ENCODE peak calls at places on chromosomes 12 and 14, in six cellular contexts. H is DND-41, T is left ventricle myocardium inferior, Z is pancreas, W is foreskin keratinocyte, M is tibial artery. X is an unnamed sample.

GRCh38 chr12:114355389-114356088 is 50.4 kb downstream of the TBX5 start:
- DNase-seq in M (no peak), H (peak; percentile 5), W (no peak), Z (no peak), T (peak; percentile 46), X (no peak)

GRCh38 chr12:59322473-59322872 is 273.4 kb upstream of the SLC16A7 start:
- DNase-seq in H (no peak), M (no peak), W (no peak), T (no peak), Z (no peak), X (no peak)

GRCh38 chr12:92945659-92946220 is 16.6 kb upstream of the EEA1 start:
- DNase-seq in T (no peak), H (no peak), M (no peak), Z (no peak), W (no peak), X (no peak)

GRCh38 chr12:120077260-120077659 is 39.3 kb downstream of the RAB35 start:
- DNase-seq in T (no peak), M (no peak), Z (no peak), W (no peak), H (no peak), X (no peak)

GRCh38 chr12:17286874-17287273 is 680.9 kb upstream of the LMO3 start:
- DNase-seq in W (no peak), T (no peak), Z (no peak), M (no peak), H (no peak), X (no peak)

GRCh38 chr12:17139926-17140325 is 534.0 kb upstream of the LMO3 start:
- DNase-seq in T (no peak), Z (no peak), W (no peak), H (no peak), M (no peak), X (no peak)

GRCh38 chr14:59254146-59254910 is 65.9 kb downstream of the DAAM1 start:
- DNase-seq in W (no peak), H (no peak), M (peak; percentile 85), Z (peak; percentile 75), T (peak; percentile 74), X (no peak)

GRCh38 chr12:118850244-118850825 is 131.0 kb upstream of the SRRM4 start:
- DNase-seq in W (no peak), Z (no peak), H (peak; percentile 21), T (no peak), M (no peak), X (no peak)

GRCh38 chr14:94904636-94905035 is 134.7 kb upstream of the GSC start:
- DNase-seq in M (no peak), W (no peak), T (no peak), H (no peak), Z (no peak), X (no peak)

GRCh38 chr14:30283822-30284446 is 275.0 kb upstream of the G2E3 start:
- DNase-seq in Z (no peak), W (no peak), T (no peak), H (peak; percentile 24), M (no peak), X (no peak)

GRCh38 chr12:27616356-27617150 is 79.7 kb upstream of the REP15 start:
- DNase-seq in H (no peak), T (no peak), M (no peak), Z (no peak), W (no peak), X (no peak)

GRCh38 chr12:124413401-124413800 is 118.5 kb downstream of the RFLNA start:
- DNase-seq in M (no peak), Z (no peak), W (no peak), H (no peak), T (peak; percentile 78), X (no peak)

GRCh38 chr14:78341827-78342389 is 171.7 kb downstream of the NRXN3 start:
- DNase-seq in Z (no peak), M (no peak), H (no peak), T (no peak), W (no peak), X (no peak)

GRCh38 chr12:109621271-109621671 is 47.7 kb downstream of the MVK start:
- DNase-seq in M (no peak), Z (no peak), W (peak; percentile 25), T (no peak), H (no peak), X (no peak)

GRCh38 chr12:86193931-86194330 is 62.3 kb downstream of the MGAT4C start:
- DNase-seq in H (no peak), T (no peak), Z (no peak), M (no peak), W (peak; percentile 32), X (no peak)

GRCh38 chr14:89826581-89826980 is 127.9 kb downstream of the EFCAB11 start:
- DNase-seq in M (no peak), W (no peak), Z (no peak), H (no peak), T (no peak), X (no peak)

GRCh38 chr12:109582636-109583035 is 9.0 kb downstream of the MVK start:
- DNase-seq in Z (no peak), M (no peak), H (no peak), W (no peak), T (peak; percentile 56), X (no peak)

GRCh38 chr14:47269788-47270492 is 405.5 kb downstream of the MDGA2 start:
- DNase-seq in Z (no peak), H (no peak), T (no peak), M (no peak), W (no peak), X (no peak)

GRCh38 chr12:68565391-68565903 is 45.3 kb upstream of the RAP1B start:
- DNase-seq in H (no peak), T (no peak), Z (no peak), W (peak; percentile 58), M (no peak), X (no peak)

GRCh38 chr14:60648169-60648933 is 926 bp downstream of the SIX1 start:
- DNase-seq in H (no peak), Z (no peak), W (no peak), M (peak; percentile 53), T (no peak), X (no peak)

GRCh38 chr12:31471823-31472222 is 119.1 kb downstream of the DENND5B start:
- DNase-seq in H (peak; percentile 67), T (no peak), Z (no peak), W (no peak), M (no peak), X (no peak)

GRCh38 chr14:104680806-104681688 is 8.4 kb upstream of the INF2 start:
- DNase-seq in H (no peak), W (no peak), Z (peak; percentile 83), T (peak; percentile 49), M (peak; percentile 89), X (no peak)

GRCh38 chr14:67269338-67270060 is 28.3 kb downstream of the PALS1 start:
- DNase-seq in T (no peak), W (no peak), H (no peak), Z (no peak), M (no peak), X (no peak)

GRCh38 chr12:26979733-26980132 is 34.5 kb downstream of the TM7SF3 start:
- DNase-seq in M (no peak), W (no peak), H (no peak), T (no peak), Z (no peak), X (no peak)

GRCh38 chr12:21659383-21659782 is 1.7 kb upstream of the LDHB start:
- DNase-seq in T (no peak), Z (no peak), M (no peak), H (no peak), W (no peak), X (no peak)

GRCh38 chr12:98533723-98534251 is 18.4 kb downstream of the TMPO start:
- DNase-seq in Z (no peak), H (no peak), W (no peak), T (no peak), M (no peak), X (no peak)

GRCh38 chr12:93179792-93180191 is 197.9 kb upstream of the NUDT4 start:
- DNase-seq in H (no peak), W (no peak), T (peak; percentile 40), Z (no peak), M (no peak), X (no peak)

DNA sequence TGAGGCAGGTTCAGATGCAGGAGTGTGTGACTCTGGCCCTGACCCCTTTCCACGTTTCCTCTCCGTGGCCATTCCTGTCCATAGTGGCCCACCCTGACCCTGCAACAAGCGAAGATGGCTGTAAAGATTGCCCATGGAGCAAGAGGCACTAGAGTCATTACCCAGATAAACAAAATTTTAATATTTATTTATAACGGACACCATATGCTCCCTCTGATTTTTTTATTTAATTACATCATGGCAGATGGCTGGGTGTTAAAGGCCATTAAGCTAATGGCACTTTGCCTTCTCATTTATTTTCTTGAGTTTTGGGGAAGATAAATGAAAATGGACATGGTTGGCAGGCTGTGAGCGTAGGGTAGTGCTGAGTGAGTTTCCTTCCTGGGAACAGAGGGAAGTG is 58.7 kb downstream of the WSCD2 start:
- DNase-seq in H (no peak), Z (no peak), T (no peak), M (no peak), W (no peak), X (no peak)
- TF ChIP-seq CTCF in H (no peak), Z (no peak), T (no peak), M (no peak), W (no peak), X (no peak)

DNA sequence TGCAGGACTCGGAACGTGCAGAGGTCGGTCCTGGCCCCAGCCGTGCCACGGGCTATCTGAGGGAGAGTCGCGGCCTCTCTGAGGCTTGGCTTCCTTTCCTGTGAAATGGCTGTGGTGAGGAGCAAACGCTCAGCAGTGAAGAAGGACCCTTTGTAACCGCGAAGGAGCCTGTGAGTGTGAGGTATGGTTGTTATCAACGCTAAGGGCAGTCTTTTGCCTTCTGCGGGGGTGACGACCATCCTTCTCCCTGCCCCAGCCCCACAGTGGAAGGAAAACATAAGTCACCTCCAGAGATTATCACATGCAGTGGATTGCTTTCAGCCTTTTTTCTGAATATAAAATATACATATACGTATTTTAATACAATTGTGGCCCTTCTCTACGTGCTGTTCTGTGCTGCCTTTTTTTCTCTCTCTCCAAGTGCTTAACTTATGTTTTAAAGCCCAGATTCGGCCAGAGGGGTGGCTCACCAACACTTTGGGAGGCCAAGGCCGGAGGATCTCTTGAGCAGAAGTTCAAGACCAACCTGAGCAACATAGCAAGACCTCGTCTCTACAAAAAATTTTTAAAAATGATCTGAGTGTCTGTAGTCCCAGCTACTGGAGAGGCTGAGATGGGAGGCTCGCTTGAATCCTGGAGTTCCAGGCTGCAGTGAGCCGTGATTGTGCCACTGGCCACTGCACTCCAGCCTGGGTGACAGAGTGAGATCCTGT is 17.4 kb downstream of the TAMALIN start:
- DNase-seq in T (no peak), M (no peak), H (no peak), W (no peak), Z (no peak), X (no peak)
- H3K27ac ChIP-seq in T (peak overlapping the region; percentile 73), M (peak overlapping the region; percentile 10), H (peak overlapping the region; percentile 77), W (no peak overlapping the region), Z (peak overlapping the region; percentile 53), X (peak overlapping the region; percentile 37)

GRCh38 chr14:99744199-99744872 is 48.9 kb upstream of the EML1 start:
- DNase-seq in T (no peak), W (peak; percentile 22), H (no peak), M (no peak), Z (no peak), X (no peak)
- TF ChIP-seq CTCF in T (no peak), W (peak; percentile 33), H (no peak), M (no peak), Z (no peak), X (no peak)

DNA sequence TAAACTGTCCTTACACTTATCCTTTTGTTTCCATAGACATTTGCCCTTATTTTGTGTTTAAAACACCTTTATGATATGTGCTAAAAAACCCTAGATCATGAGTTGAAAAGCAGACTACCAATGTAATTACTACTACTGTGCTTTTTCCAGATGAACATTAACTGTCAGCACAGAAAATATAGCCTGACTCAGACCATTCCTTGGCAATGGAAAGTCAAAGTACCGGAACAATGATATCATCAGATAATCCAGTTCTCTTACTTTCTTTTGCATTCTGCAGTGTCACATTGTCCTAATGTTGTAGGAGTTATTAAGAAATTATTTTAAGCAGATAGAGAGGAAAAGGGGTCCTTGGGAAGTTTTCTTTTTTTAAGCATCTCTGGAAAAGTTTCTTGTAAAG is 1189.0 kb upstream of the FLRT2 start:
- DNase-seq in Z (no peak), T (no peak), M (no peak), H (no peak), W (no peak), X (no peak)
- H3K27ac ChIP-seq in Z (no peak overlapping the region), T (no peak overlapping the region), M (no peak overlapping the region), H (no peak overlapping the region), W (no peak overlapping the region), X (no peak overlapping the region)

X was measured in CD4-positive, alpha-beta T cell.